ENCODE peak calls at places on chromosome 11, in five cellular contexts. T is HepG2, P is K562, E is H1, W is GM12878. F is an unnamed sample.

GRCh38 chr11:128388182-128388815 is 199.1 kb downstream of the ETS1 start:
- DNase-seq in T (no peak), E (no peak), W (no peak), P (no peak), F (no peak)

GRCh38 chr11:45052361-45052760 is 94.1 kb upstream of the PRDM11 start:
- DNase-seq in P (no peak), E (no peak), T (no peak), W (no peak), F (no peak)

GRCh38 chr11:116692318-116693106 is 80.3 kb downstream of the BUD13 start:
- DNase-seq in T (no peak), W (no peak), P (no peak), E (no peak), F (no peak)

GRCh38 chr11:72621008-72621610 is 53.1 kb downstream of the PDE2A start:
- DNase-seq in E (no peak), T (no peak), W (no peak), P (no peak), F (no peak)

GRCh38 chr11:30573951-30574350 is 12.2 kb downstream of the MPPED2 start:
- DNase-seq in W (no peak), P (no peak), E (no peak), T (no peak), F (no peak)

GRCh38 chr11:10749476-10749875 is 1.6 kb upstream of the CTR9 start:
- DNase-seq in E (no peak), W (no peak), T (no peak), P (no peak), F (no peak)

GRCh38 chr11:130513132-130513531 is 64.7 kb downstream of the ADAMTS15 start:
- DNase-seq in W (no peak), P (no peak), T (no peak), E (no peak), F (no peak)

GRCh38 chr11:2730323-2731284 is 30.8 kb upstream of the KCNQ1OT1 start:
- DNase-seq in T (peak), P (no peak), E (no peak), W (no peak), F (no peak)

GRCh38 chr11:48055292-48056132 is 75.2 kb downstream of the PTPRJ start:
- DNase-seq in W (no peak), T (peak), E (no peak), P (peak), F (no peak)

GRCh38 chr11:84437129-84438123 is 1151.3 kb upstream of the CCDC90B start:
- DNase-seq in P (no peak), W (peak), E (peak), T (peak), F (peak)

GRCh38 chr11:118820412-118821357 is 29.7 kb upstream of the DDX6 start:
- DNase-seq in W (peak), P (no peak), T (no peak), E (peak), F (peak)

GRCh38 chr11:15629690-15630321 is 515.1 kb downstream of the INSC start:
- DNase-seq in W (no peak), T (peak), P (no peak), E (peak), F (peak)

GRCh38 chr11:28303477-28304191 is 195.4 kb downstream of the METTL15 start:
- DNase-seq in E (no peak), T (no peak), P (no peak), W (no peak), F (no peak)

GRCh38 chr11:61907282-61907681 is 10.1 kb downstream of the RAB3IL1 start:
- DNase-seq in T (no peak), W (no peak), E (no peak), P (no peak), F (no peak)

GRCh38 chr11:121365304-121365703 is 72.7 kb downstream of the SC5D start:
- DNase-seq in W (no peak), P (no peak), T (no peak), E (no peak), F (no peak)

GRCh38 chr11:1218788-1219445 is 3.9 kb upstream of the MUC5B start:
- DNase-seq in P (no peak), E (peak), W (no peak), T (no peak), F (no peak)

GRCh38 chr11:103907548-103908455 is 128.6 kb upstream of the DDI1 start:
- DNase-seq in T (no peak), P (no peak), W (no peak), E (no peak), F (no peak)

GRCh38 chr11:118281284-118281683 is 17.2 kb upstream of the MPZL2 start:
- DNase-seq in P (no peak), W (no peak), E (no peak), T (no peak), F (no peak)

GRCh38 chr11:133399855-133400625 is 132.3 kb downstream of the OPCML start:
- DNase-seq in T (no peak), P (no peak), E (no peak), W (no peak), F (no peak)

GRCh38 chr11:108697872-108698473 is 33.1 kb downstream of the DDX10 start:
- DNase-seq in T (peak), W (peak), P (peak), E (no peak), F (peak)

GRCh38 chr11:58058276-58059010 is 27.7 kb downstream of the OR6Q1 start:
- DNase-seq in E (no peak), W (no peak), T (no peak), P (no peak), F (no peak)
- TF ChIP-seq ATF2 in E (no peak), W (no peak), T (no peak), P (no peak), F (no peak)

DNA sequence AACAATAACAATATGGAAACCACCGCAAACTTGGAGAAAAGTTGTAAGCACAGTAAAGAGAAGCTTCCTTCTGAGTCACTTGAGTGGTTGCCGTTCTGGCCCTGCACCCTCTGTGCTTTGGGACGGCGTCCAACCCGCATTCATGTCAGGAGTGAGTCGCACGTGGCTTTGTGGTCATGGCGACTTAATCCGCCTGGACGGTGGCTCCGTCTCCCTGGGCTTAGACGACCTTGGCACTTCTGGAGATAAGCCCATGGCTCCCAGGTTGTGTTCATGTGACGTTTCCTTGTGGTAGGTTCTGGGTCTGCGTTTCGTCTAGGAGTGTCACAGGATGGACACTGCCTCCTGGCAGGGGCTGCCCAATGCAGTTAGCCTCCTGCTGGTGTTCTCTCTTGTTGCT is 40.5 kb downstream of the TPCN2 start:
- DNase-seq in E (no peak), T (no peak), P (no peak), W (no peak), F (no peak)
- TF ChIP-seq ATF2 in E (no peak), T (no peak), P (no peak), W (no peak), F (no peak)

GRCh38 chr11:124082371-124082770 is 32.9 kb upstream of the VWA5A start:
- DNase-seq in W (no peak), E (no peak), P (no peak), T (no peak), F (no peak)

GRCh38 chr11:124081496-124081895 is 33.8 kb upstream of the VWA5A start:
- DNase-seq in W (no peak), T (no peak), E (no peak), P (no peak), F (no peak)

GRCh38 chr11:124085583-124085982 is 29.7 kb upstream of the VWA5A start:
- DNase-seq in E (no peak), W (no peak), T (no peak), P (no peak), F (no peak)

GRCh38 chr11:124080319-124081001 is 34.8 kb upstream of the VWA5A start:
- DNase-seq in E (no peak), W (no peak), P (no peak), T (no peak), F (no peak)

GRCh38 chr11:124086447-124086846 is 28.8 kb upstream of the VWA5A start:
- DNase-seq in E (no peak), W (no peak), P (no peak), T (no peak), F (no peak)
- TF ChIP-seq ATF2 in E (no peak), W (no peak), P (no peak), T (no peak), F (no peak)

GRCh38 chr11:97140885-97141494 is 751.2 kb downstream of the JRKL start:
- DNase-seq in T (peak), E (no peak), P (peak), W (no peak), F (no peak)
- TF ChIP-seq ATF2 in T (no peak), E (no peak), P (no peak), W (no peak), F (no peak)